ENCODE peak calls at places on chromosomes 11 and 22, in five cellular contexts. Z is lung, I is pancreas, U is A549, C is glutamatergic neuron. E is an unnamed sample.

GRCh38 chr11:95711945-95712221 is 77.7 kb downstream of the FAM76B start:
- DNase-seq in C (no peak), Z (no peak), I (no peak), U (no peak), E (no peak)

GRCh38 chr22:45099961-45100360 is 63.8 kb upstream of the NUP50 start:
- DNase-seq in I (no peak), C (no peak), Z (no peak), U (no peak), E (no peak)

GRCh38 chr22:17536269-17536668 is 27.0 kb upstream of the SLC25A18 start:
- DNase-seq in U (no peak), Z (peak), I (no peak), C (no peak), E (no peak)

GRCh38 chr22:48098243-48098935 is 1335.9 kb downstream of the TBC1D22A start:
- DNase-seq in U (no peak), C (no peak), I (no peak), Z (no peak), E (no peak)

GRCh38 chr11:83007909-83008580 is 63.7 kb downstream of the RAB30 start:
- DNase-seq in U (no peak), Z (peak), C (no peak), I (peak), E (peak)

GRCh38 chr11:126268361-126268707 is 361 bp downstream of the SRPRA start:
- DNase-seq in C (no peak), I (no peak), Z (no peak), U (no peak), E (no peak)

GRCh38 chr11:445765-446588 is 4.1 kb upstream of the PTDSS2 start:
- DNase-seq in U (no peak), Z (no peak), C (no peak), I (peak), E (no peak)

GRCh38 chr11:120564573-120565301 is 53.2 kb downstream of the GRIK4 start:
- DNase-seq in Z (no peak), U (no peak), C (peak), I (peak), E (peak)

GRCh38 chr22:26553056-26553752 is 36.7 kb downstream of the TPST2 start:
- DNase-seq in Z (no peak), I (no peak), C (no peak), U (peak), E (no peak)

GRCh38 chr11:115503083-115503885 is 931 bp downstream of the CADM1 start:
- DNase-seq in Z (peak), C (peak), I (peak), U (peak), E (peak)

GRCh38 chr11:34789196-34789834 is 126.9 kb downstream of the APIP start:
- DNase-seq in U (no peak), I (no peak), Z (no peak), C (no peak), E (no peak)

GRCh38 chr11:70799386-70799785 is 401.1 kb downstream of the CTTN start:
- DNase-seq in I (no peak), Z (no peak), C (no peak), U (no peak), E (no peak)

GRCh38 chr11:128356992-128357391 is 230.4 kb downstream of the ETS1 start:
- DNase-seq in C (no peak), U (no peak), Z (no peak), I (no peak), E (peak)

GRCh38 chr11:35605691-35606090 is 12.6 kb upstream of the FJX1 start:
- DNase-seq in Z (no peak), I (no peak), U (no peak), C (no peak), E (peak)

GRCh38 chr22:18023509-18024275 is 669 bp downstream of the MICAL3 start:
- DNase-seq in Z (peak), U (peak), C (peak), I (peak), E (peak)

GRCh38 chr11:123302751-123303195 is 107.7 kb upstream of the CLMP start:
- DNase-seq in U (peak), C (no peak), Z (no peak), I (no peak), E (no peak)

GRCh38 chr11:123301696-123302400 is 106.8 kb upstream of the CLMP start:
- DNase-seq in Z (peak), I (peak), U (peak), C (peak), E (peak)

GRCh38 chr11:123304828-123305530 is 109.9 kb upstream of the CLMP start:
- DNase-seq in C (no peak), Z (peak), I (no peak), U (no peak), E (no peak)

GRCh38 chr11:123305601-123306000 is 110.6 kb upstream of the CLMP start:
- DNase-seq in C (no peak), Z (no peak), I (no peak), U (no peak), E (no peak)

GRCh38 chr11:123303924-123304323 is 108.9 kb upstream of the CLMP start:
- DNase-seq in U (peak), C (no peak), I (no peak), Z (no peak), E (no peak)
- TF ChIP-seq CTCF in U (no peak), C (no peak), I (no peak), Z (no peak), E (no peak)

DNA sequence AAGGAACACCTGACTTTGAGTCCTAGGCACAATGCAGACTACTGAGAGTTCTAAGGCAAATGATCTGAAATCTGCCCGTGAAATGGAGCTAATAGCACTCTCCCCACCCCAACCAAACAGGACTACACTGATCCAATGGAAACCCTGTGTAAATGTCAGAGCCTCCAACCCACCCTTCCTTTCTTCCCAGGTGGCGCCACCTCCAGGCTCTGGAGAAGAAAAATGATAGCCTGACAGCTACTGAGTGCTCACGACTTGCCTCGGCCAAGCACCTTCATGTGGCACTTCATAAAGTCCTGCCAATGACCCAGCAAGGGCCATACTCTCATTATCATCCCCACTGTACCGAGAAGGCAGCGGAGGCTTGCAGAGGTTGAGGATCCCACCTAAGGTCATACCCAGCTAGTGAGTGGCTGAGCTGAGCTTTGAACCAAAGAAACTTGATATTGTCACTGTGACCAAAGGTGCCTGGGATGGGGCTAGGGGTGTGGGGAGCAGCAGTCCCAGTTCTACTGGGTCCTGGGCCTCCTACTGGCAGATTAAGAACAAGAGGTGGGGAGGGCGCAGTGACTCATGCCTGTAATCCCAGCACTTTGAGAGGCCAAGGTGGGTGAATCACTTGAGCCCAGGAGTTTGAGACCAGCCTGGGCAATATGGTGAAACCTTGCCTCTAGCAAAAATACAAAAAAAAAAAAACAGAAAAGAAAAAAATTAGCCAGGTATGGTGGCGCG is 20.5 kb downstream of the TST start:
- DNase-seq in C (no peak), U (no peak), Z (no peak), I (no peak), E (no peak)
- TF ChIP-seq CTCF in C (no peak), U (no peak), Z (no peak), I (no peak), E (no peak)

GRCh38 chr11:47259178-47259977 is 1.6 kb downstream of the NR1H3 start:
- DNase-seq in Z (no peak), U (peak), C (peak), I (no peak), E (peak)
- TF ChIP-seq CTCF in Z (no peak), U (peak), C (peak), I (peak), E (peak)

GRCh38 chr22:37148031-37148651 is 1.6 kb downstream of the IL2RB start:
- DNase-seq in C (no peak), Z (no peak), I (no peak), U (no peak), E (no peak)
- TF ChIP-seq CTCF in C (no peak), Z (no peak), I (no peak), U (no peak), E (no peak)

DNA sequence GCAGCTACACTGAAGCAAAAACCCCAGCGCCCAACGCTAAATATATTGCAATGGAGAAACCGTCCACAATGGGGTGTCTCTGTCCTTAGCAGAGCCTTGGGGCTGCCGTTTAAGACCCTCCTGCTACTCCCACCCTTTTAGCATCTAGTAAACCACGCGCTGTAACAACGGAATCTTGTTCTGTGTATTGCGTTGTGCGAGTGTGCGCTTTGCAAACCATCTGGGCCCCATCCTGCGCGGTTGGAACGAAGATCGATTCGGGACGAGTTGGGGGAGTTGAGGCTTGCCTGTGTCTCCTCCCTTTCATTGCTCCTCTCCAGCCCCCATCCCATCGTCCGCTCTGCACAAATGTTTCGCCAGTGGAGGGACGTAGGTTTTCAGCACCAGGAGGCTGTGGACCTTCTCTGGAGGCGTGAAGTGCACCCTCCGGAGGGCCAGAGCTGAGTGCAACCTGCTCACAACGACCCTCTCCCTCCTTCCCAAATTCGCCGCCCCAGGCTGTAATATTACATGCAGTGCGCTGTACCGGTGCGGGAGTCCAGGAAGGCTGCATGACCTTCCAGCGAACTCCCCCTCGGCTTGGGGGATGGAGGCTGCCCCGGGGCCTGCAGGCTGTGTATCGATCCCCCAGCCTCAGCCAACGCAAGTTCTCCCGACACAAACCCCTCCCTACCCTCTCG is 1.6 kb upstream of the KMT2A start:
- DNase-seq in U (no peak), I (peak), Z (peak), C (peak), E (peak)
- TF ChIP-seq CTCF in U (no peak), I (no peak), Z (no peak), C (no peak), E (no peak)

GRCh38 chr11:46533396-46534110 is 60.3 kb downstream of the AMBRA1 start:
- DNase-seq in C (no peak), I (no peak), Z (no peak), U (no peak), E (no peak)

GRCh38 chr11:46537851-46538295 is 56.0 kb downstream of the AMBRA1 start:
- DNase-seq in I (no peak), Z (peak), C (peak), U (peak), E (no peak)

GRCh38 chr11:46535688-46536087 is 58.1 kb downstream of the AMBRA1 start:
- DNase-seq in Z (no peak), I (no peak), C (no peak), U (no peak), E (no peak)

GRCh38 chr11:46534713-46535112 is 59.1 kb downstream of the AMBRA1 start:
- DNase-seq in Z (no peak), I (no peak), U (no peak), C (no peak), E (no peak)

GRCh38 chr11:46537121-46537520 is 56.7 kb downstream of the AMBRA1 start:
- DNase-seq in U (peak), I (no peak), C (no peak), Z (no peak), E (no peak)
- TF ChIP-seq CTCF in U (peak), I (no peak), C (no peak), Z (no peak), E (no peak)

DNA sequence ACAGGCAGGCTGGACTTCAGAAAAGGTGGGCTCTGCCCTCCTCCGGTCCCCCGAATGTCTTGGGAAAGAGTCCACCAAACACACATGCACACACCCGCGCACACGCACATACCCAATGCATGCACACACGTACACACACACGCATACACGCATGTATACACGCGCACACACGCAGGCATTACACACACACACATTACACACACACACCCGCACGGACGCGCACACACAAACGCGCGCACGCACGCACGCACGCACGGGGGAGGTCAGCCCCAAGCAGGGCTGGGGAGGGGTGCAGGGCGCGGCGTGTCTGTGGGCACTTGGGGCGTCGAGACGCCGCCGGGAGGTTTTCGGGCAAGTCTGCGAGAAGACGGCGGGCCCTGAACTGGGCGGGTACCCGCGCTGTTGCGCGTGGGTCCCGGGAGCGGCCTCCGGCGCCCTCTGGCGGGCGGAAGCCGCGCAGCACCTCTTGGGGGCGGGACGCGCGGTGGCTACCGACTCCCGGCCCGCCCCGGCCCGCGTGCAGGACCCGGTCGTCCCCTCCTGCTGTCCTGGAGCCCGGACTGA is 3.5 kb downstream of the SEPTIN5 start:
- DNase-seq in U (peak), Z (peak), C (peak), I (peak), E (peak)
- TF ChIP-seq CTCF in U (peak), Z (peak), C (peak), I (peak), E (peak)

DNA sequence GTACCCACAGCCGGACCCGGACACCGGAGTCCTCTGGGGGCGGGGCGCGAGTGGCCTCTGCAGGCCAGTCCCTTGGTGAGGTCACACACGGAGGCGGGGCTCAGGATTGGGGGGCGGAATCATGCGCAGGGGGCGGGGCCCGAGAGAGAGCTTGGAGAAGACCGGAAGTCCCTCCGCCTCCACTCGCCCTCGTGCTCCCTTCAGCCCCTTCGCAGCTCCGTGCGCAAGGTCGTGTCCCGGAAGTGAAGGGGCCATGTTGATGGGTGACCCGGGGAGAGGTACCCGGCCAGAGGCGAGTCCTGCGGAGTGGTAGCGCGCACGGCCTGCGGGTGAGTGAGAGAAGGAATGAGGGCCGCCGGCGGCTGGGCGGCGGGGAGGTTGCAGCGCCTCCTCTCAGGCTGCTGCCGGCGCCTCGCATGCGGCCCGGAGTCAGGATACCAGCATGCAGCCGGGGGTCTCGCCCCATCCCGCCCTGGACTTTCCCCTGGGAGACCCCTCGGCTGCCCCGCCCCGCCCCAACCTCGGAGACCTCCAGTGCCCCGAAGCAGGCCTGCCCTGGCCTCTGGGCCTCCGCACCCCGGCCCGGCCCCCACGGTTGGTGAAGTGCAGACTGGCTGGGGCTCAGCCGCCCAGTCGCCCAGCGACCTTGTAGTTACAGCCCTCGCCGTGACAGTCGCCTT is at the start of gene MIEF1:
- DNase-seq in U (peak), C (peak), Z (peak), I (peak), E (peak)
- TF ChIP-seq CTCF in U (no peak), C (no peak), Z (no peak), I (no peak), E (no peak)